ENCODE peak calls at places on chromosomes 3 and 15, in nine cellular contexts. One of them, this sample, is unnamed.

GRCh38 chr15:73518876-73519594 is 76.1 kb downstream of the REC114 start:
- DNase-seq in CD8-positive, alpha-beta T cell: no peak
- DNase-seq in stomach: no peak
- DNase-seq in hepatocyte: no peak
- DNase-seq in heart right ventricle: no peak
- DNase-seq in dorsolateral prefrontal cortex: no peak
- DNase-seq in astrocyte: no peak
- DNase-seq in endothelial cell of umbilical vein: no peak
- DNase-seq in left ventricle myocardium inferior: no peak
- DNase-seq in this sample: no peak

GRCh38 chr3:9088431-9089353 is 125.4 kb upstream of the RAD18 start:
- DNase-seq in astrocyte: peak; percentile 39
- DNase-seq in hepatocyte: peak; percentile 66
- DNase-seq in CD8-positive, alpha-beta T cell: no peak
- DNase-seq in endothelial cell of umbilical vein: no peak
- DNase-seq in dorsolateral prefrontal cortex: no peak
- DNase-seq in heart right ventricle: no peak
- DNase-seq in stomach: peak; percentile 75
- DNase-seq in left ventricle myocardium inferior: no peak
- DNase-seq in this sample: no peak

GRCh38 chr3:146222204-146223046 is 28.5 kb downstream of the PLSCR4 start:
- DNase-seq in endothelial cell of umbilical vein: peak; percentile 95
- DNase-seq in astrocyte: peak; percentile 26
- DNase-seq in CD8-positive, alpha-beta T cell: no peak
- DNase-seq in heart right ventricle: no peak
- DNase-seq in hepatocyte: peak; percentile 54
- DNase-seq in dorsolateral prefrontal cortex: no peak
- DNase-seq in left ventricle myocardium inferior: no peak
- DNase-seq in stomach: no peak
- DNase-seq in this sample: no peak

GRCh38 chr3:49668414-49668797 is 5.7 kb upstream of the APEH start:
- DNase-seq in CD8-positive, alpha-beta T cell: no peak
- DNase-seq in dorsolateral prefrontal cortex: no peak
- DNase-seq in hepatocyte: peak; percentile 33
- DNase-seq in astrocyte: no peak
- DNase-seq in stomach: no peak
- DNase-seq in endothelial cell of umbilical vein: no peak
- DNase-seq in heart right ventricle: no peak
- DNase-seq in left ventricle myocardium inferior: no peak
- DNase-seq in this sample: no peak

GRCh38 chr15:57555270-57555669 is 36.4 kb upstream of the MYZAP start:
- DNase-seq in hepatocyte: no peak
- DNase-seq in astrocyte: peak; percentile 14
- DNase-seq in left ventricle myocardium inferior: no peak
- DNase-seq in endothelial cell of umbilical vein: peak; percentile 74
- DNase-seq in heart right ventricle: no peak
- DNase-seq in CD8-positive, alpha-beta T cell: no peak
- DNase-seq in dorsolateral prefrontal cortex: no peak
- DNase-seq in stomach: no peak
- DNase-seq in this sample: no peak

GRCh38 chr3:2929574-2929973 is 180.6 kb downstream of the IL5RA start:
- DNase-seq in astrocyte: no peak
- DNase-seq in left ventricle myocardium inferior: no peak
- DNase-seq in stomach: no peak
- DNase-seq in hepatocyte: no peak
- DNase-seq in heart right ventricle: no peak
- DNase-seq in endothelial cell of umbilical vein: no peak
- DNase-seq in CD8-positive, alpha-beta T cell: no peak
- DNase-seq in dorsolateral prefrontal cortex: no peak
- DNase-seq in this sample: no peak

GRCh38 chr3:53688066-53688465 is 158.2 kb downstream of the CHDH start:
- DNase-seq in heart right ventricle: no peak
- DNase-seq in endothelial cell of umbilical vein: no peak
- DNase-seq in astrocyte: no peak
- DNase-seq in CD8-positive, alpha-beta T cell: no peak
- DNase-seq in hepatocyte: no peak
- DNase-seq in left ventricle myocardium inferior: no peak
- DNase-seq in stomach: no peak
- DNase-seq in dorsolateral prefrontal cortex: no peak
- DNase-seq in this sample: no peak

GRCh38 chr3:171652932-171653331 is 157.4 kb downstream of the PLD1 start:
- DNase-seq in stomach: no peak
- DNase-seq in left ventricle myocardium inferior: no peak
- DNase-seq in dorsolateral prefrontal cortex: no peak
- DNase-seq in hepatocyte: no peak
- DNase-seq in CD8-positive, alpha-beta T cell: no peak
- DNase-seq in heart right ventricle: no peak
- DNase-seq in endothelial cell of umbilical vein: no peak
- DNase-seq in astrocyte: no peak
- DNase-seq in this sample: no peak

GRCh38 chr3:5011555-5012256 is 32.5 kb downstream of the BHLHE40 start:
- DNase-seq in left ventricle myocardium inferior: no peak
- DNase-seq in heart right ventricle: no peak
- DNase-seq in CD8-positive, alpha-beta T cell: no peak
- DNase-seq in dorsolateral prefrontal cortex: no peak
- DNase-seq in hepatocyte: no peak
- DNase-seq in stomach: no peak
- DNase-seq in endothelial cell of umbilical vein: no peak
- DNase-seq in astrocyte: no peak
- DNase-seq in this sample: no peak

GRCh38 chr3:4949659-4950058 is 29.6 kb upstream of the BHLHE40 start:
- DNase-seq in heart right ventricle: no peak
- DNase-seq in astrocyte: no peak
- DNase-seq in left ventricle myocardium inferior: no peak
- DNase-seq in dorsolateral prefrontal cortex: no peak
- DNase-seq in stomach: no peak
- DNase-seq in CD8-positive, alpha-beta T cell: no peak
- DNase-seq in hepatocyte: no peak
- DNase-seq in endothelial cell of umbilical vein: no peak
- DNase-seq in this sample: no peak

GRCh38 chr3:126773783-126774182 is 69.7 kb downstream of the CHCHD6 start:
- DNase-seq in left ventricle myocardium inferior: no peak
- DNase-seq in stomach: no peak
- DNase-seq in heart right ventricle: no peak
- DNase-seq in dorsolateral prefrontal cortex: no peak
- DNase-seq in hepatocyte: no peak
- DNase-seq in endothelial cell of umbilical vein: no peak
- DNase-seq in CD8-positive, alpha-beta T cell: no peak
- DNase-seq in astrocyte: no peak
- DNase-seq in this sample: no peak

GRCh38 chr15:58535337-58535736 is 103.5 kb downstream of the LIPC start:
- DNase-seq in left ventricle myocardium inferior: no peak
- DNase-seq in hepatocyte: peak; percentile 43
- DNase-seq in heart right ventricle: no peak
- DNase-seq in astrocyte: no peak
- DNase-seq in stomach: no peak
- DNase-seq in CD8-positive, alpha-beta T cell: no peak
- DNase-seq in dorsolateral prefrontal cortex: no peak
- DNase-seq in endothelial cell of umbilical vein: no peak
- DNase-seq in this sample: no peak

GRCh38 chr3:108331792-108332191 is 35.4 kb downstream of the HHLA2 start:
- DNase-seq in dorsolateral prefrontal cortex: no peak
- DNase-seq in hepatocyte: no peak
- DNase-seq in heart right ventricle: no peak
- DNase-seq in endothelial cell of umbilical vein: no peak
- DNase-seq in astrocyte: no peak
- DNase-seq in stomach: no peak
- DNase-seq in CD8-positive, alpha-beta T cell: no peak
- DNase-seq in left ventricle myocardium inferior: no peak
- DNase-seq in this sample: no peak

GRCh38 chr15:83372434-83372873 is 74.7 kb upstream of the SH3GL3 start:
- DNase-seq in CD8-positive, alpha-beta T cell: no peak
- DNase-seq in stomach: no peak
- DNase-seq in left ventricle myocardium inferior: no peak
- DNase-seq in astrocyte: peak; percentile 34
- DNase-seq in heart right ventricle: no peak
- DNase-seq in hepatocyte: no peak
- DNase-seq in dorsolateral prefrontal cortex: no peak
- DNase-seq in endothelial cell of umbilical vein: no peak
- DNase-seq in this sample: no peak

GRCh38 chr3:184682671-184683070 is 29.2 kb downstream of the MAGEF1 start:
- DNase-seq in heart right ventricle: no peak
- DNase-seq in stomach: no peak
- DNase-seq in dorsolateral prefrontal cortex: no peak
- DNase-seq in hepatocyte: no peak
- DNase-seq in left ventricle myocardium inferior: no peak
- DNase-seq in endothelial cell of umbilical vein: no peak
- DNase-seq in CD8-positive, alpha-beta T cell: no peak
- DNase-seq in astrocyte: no peak
- DNase-seq in this sample: no peak

DNA sequence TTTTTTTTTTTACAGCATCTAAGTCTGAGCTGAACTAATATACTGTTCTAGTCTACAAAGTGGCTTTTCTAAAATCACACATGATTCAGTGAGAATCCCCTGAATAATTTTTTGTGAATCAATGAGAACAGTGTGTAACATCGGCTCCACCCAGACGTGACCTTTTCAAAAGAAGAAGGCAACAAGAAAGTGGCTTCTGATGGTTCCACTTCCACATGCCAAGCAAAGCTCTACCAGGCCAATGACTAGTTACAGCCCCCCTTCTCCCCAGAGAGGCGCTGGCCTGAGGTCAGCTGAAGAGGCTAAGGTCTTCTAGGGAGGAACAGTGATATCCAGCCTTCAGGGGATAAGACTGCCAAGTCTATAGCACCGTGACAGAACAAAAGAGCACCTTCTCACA is 178.1 kb downstream of the OSBPL10 start:
- DNase-seq in endothelial cell of umbilical vein: no peak
- DNase-seq in left ventricle myocardium inferior: no peak
- DNase-seq in heart right ventricle: no peak
- DNase-seq in dorsolateral prefrontal cortex: no peak
- DNase-seq in CD8-positive, alpha-beta T cell: no peak
- DNase-seq in astrocyte: no peak
- DNase-seq in hepatocyte: no peak
- DNase-seq in stomach: no peak
- DNase-seq in this sample: no peak
- TF ChIP-seq CTCF in endothelial cell of umbilical vein: no peak
- TF ChIP-seq CTCF in left ventricle myocardium inferior: no peak
- TF ChIP-seq CTCF in heart right ventricle: no peak
- TF ChIP-seq CTCF in dorsolateral prefrontal cortex: no peak
- TF ChIP-seq CTCF in CD8-positive, alpha-beta T cell: no peak
- TF ChIP-seq CTCF in astrocyte: no peak
- TF ChIP-seq CTCF in hepatocyte: no peak
- TF ChIP-seq CTCF in stomach: no peak
- TF ChIP-seq CTCF in this sample: no peak

GRCh38 chr15:89377842-89378698 is 43.4 kb upstream of the POLG start:
- DNase-seq in heart right ventricle: no peak
- DNase-seq in stomach: no peak
- DNase-seq in dorsolateral prefrontal cortex: peak; percentile 59
- DNase-seq in left ventricle myocardium inferior: no peak
- DNase-seq in endothelial cell of umbilical vein: no peak
- DNase-seq in astrocyte: no peak
- DNase-seq in hepatocyte: peak; percentile 47
- DNase-seq in CD8-positive, alpha-beta T cell: peak; percentile 32
- DNase-seq in this sample: no peak
- H3K27me3 ChIP-seq in heart right ventricle: peaks cover 99% of the 10 kb centered on the region
- H3K27me3 ChIP-seq in stomach: peaks cover 98% of the 10 kb centered on the region
- H3K27me3 ChIP-seq in dorsolateral prefrontal cortex: no peaks in the 10 kb centered on the region
- H3K27me3 ChIP-seq in left ventricle myocardium inferior: peaks cover 100% of the 10 kb centered on the region
- H3K27me3 ChIP-seq in endothelial cell of umbilical vein: peaks cover 89% of the 10 kb centered on the region
- H3K27me3 ChIP-seq in astrocyte: peaks cover 93% of the 10 kb centered on the region
- H3K27me3 ChIP-seq in hepatocyte: peaks cover 99% of the 10 kb centered on the region
- H3K27me3 ChIP-seq in CD8-positive, alpha-beta T cell: peaks cover 17% of the 10 kb centered on the region
- H3K27me3 ChIP-seq in this sample: peaks cover 81% of the 10 kb centered on the region

GRCh38 chr3:113300596-113300995 is 89.2 kb downstream of the BOC start:
- DNase-seq in left ventricle myocardium inferior: no peak
- DNase-seq in dorsolateral prefrontal cortex: no peak
- DNase-seq in hepatocyte: no peak
- DNase-seq in CD8-positive, alpha-beta T cell: no peak
- DNase-seq in stomach: no peak
- DNase-seq in astrocyte: no peak
- DNase-seq in heart right ventricle: no peak
- DNase-seq in endothelial cell of umbilical vein: no peak
- DNase-seq in this sample: no peak

GRCh38 chr3:113310960-113311359 is 99.6 kb downstream of the BOC start:
- DNase-seq in astrocyte: no peak
- DNase-seq in stomach: no peak
- DNase-seq in hepatocyte: no peak
- DNase-seq in dorsolateral prefrontal cortex: no peak
- DNase-seq in heart right ventricle: no peak
- DNase-seq in CD8-positive, alpha-beta T cell: no peak
- DNase-seq in endothelial cell of umbilical vein: no peak
- DNase-seq in left ventricle myocardium inferior: no peak
- DNase-seq in this sample: no peak

GRCh38 chr3:113304102-113304501 is 92.7 kb downstream of the BOC start:
- DNase-seq in CD8-positive, alpha-beta T cell: no peak
- DNase-seq in heart right ventricle: no peak
- DNase-seq in endothelial cell of umbilical vein: no peak
- DNase-seq in dorsolateral prefrontal cortex: no peak
- DNase-seq in hepatocyte: no peak
- DNase-seq in left ventricle myocardium inferior: no peak
- DNase-seq in astrocyte: no peak
- DNase-seq in stomach: no peak
- DNase-seq in this sample: no peak

DNA sequence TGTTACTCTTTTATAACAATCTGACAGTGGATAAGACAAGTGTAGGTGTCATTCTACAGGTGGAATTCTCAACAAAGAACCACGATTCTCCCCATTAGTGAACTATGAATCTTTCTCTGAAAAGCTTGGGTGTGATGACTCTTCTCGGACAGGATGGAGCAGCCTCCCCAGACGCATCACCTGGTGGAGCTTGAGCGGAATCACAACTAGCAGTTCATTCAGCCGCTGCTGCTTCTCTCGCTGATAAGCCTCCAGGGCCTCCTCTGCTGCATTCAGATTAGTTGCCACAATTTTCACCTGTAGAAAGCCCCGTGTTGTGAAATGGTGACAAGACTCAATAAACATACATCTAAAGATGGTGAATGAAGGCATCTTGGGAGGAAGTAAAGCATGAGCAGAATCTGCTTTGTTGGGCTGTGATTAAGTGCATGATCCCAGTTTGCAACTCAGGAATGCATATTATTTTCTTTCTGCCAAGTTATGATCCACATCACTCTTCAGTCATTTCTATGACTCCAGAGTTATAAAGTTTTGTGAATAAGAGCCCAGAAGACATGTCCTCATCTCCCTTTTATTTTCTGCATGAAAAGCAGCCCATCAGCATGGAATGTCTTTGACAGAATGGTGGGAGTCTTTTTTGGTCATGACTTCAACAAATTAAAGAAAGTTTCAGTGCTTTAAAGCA is 93.6 kb downstream of the BOC start:
- DNase-seq in endothelial cell of umbilical vein: no peak
- DNase-seq in hepatocyte: no peak
- DNase-seq in dorsolateral prefrontal cortex: no peak
- DNase-seq in stomach: no peak
- DNase-seq in heart right ventricle: no peak
- DNase-seq in astrocyte: no peak
- DNase-seq in CD8-positive, alpha-beta T cell: no peak
- DNase-seq in left ventricle myocardium inferior: no peak
- DNase-seq in this sample: no peak
- TF ChIP-seq CTCF in endothelial cell of umbilical vein: no peak
- TF ChIP-seq CTCF in hepatocyte: no peak
- TF ChIP-seq CTCF in dorsolateral prefrontal cortex: no peak
- TF ChIP-seq CTCF in stomach: no peak
- TF ChIP-seq CTCF in heart right ventricle: no peak
- TF ChIP-seq CTCF in astrocyte: no peak
- TF ChIP-seq CTCF in CD8-positive, alpha-beta T cell: no peak
- TF ChIP-seq CTCF in left ventricle myocardium inferior: no peak
- TF ChIP-seq CTCF in this sample: no peak

DNA sequence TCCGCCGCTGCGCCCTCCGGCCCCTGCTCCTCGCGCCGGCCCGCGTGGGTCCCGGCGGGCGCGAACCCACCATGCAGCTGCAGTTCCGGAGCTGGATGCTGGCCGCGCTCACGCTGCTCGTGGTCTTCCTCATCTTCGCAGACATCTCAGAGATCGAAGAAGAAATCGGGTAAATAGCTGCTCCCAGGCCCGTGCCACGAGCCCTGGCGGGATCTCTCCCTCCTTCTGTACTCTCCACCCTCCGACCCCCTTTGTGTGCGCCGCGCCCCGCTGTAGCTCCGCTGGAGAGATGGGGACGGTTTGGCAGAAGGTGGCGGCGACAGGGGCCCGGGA is 279 bp downstream of the ST8SIA2 start:
- DNase-seq in left ventricle myocardium inferior: no peak
- DNase-seq in heart right ventricle: no peak
- DNase-seq in CD8-positive, alpha-beta T cell: no peak
- DNase-seq in hepatocyte: peak; percentile 19
- DNase-seq in stomach: no peak
- DNase-seq in astrocyte: no peak
- DNase-seq in endothelial cell of umbilical vein: peak; percentile 2
- DNase-seq in dorsolateral prefrontal cortex: no peak
- DNase-seq in this sample: no peak
- H3K27me3 ChIP-seq in left ventricle myocardium inferior: peaks cover 87% of the 10 kb centered on the region
- H3K27me3 ChIP-seq in heart right ventricle: peaks cover 79% of the 10 kb centered on the region
- H3K27me3 ChIP-seq in CD8-positive, alpha-beta T cell: no peaks in the 10 kb centered on the region
- H3K27me3 ChIP-seq in hepatocyte: peaks cover 84% of the 10 kb centered on the region
- H3K27me3 ChIP-seq in stomach: peaks cover 83% of the 10 kb centered on the region
- H3K27me3 ChIP-seq in astrocyte: peaks cover 23% of the 10 kb centered on the region
- H3K27me3 ChIP-seq in endothelial cell of umbilical vein: peaks cover 30% of the 10 kb centered on the region
- H3K27me3 ChIP-seq in dorsolateral prefrontal cortex: peaks cover 8% of the 10 kb centered on the region
- H3K27me3 ChIP-seq in this sample: peaks cover 31% of the 10 kb centered on the region

This sample was measured in gastrocnemius medialis.